ENCODE peak calls at places on chromosomes 13 and 19, in four cellular contexts. A is stimulated activated CD4-positive, alpha-beta T cell treated with anti-CD3 and anti-CD28 coated beads, Interleukin-15, amount 100 ng/mL, for 48 hours; L is NAMALWA; U is HT-29. J is an unnamed sample.

GRCh38 chr13:75135325-75135825 is 346.6 kb downstream of the TBC1D4 start:
- DNase-seq in A (no peak), L (no peak), U (no peak), J (no peak)

GRCh38 chr13:97241761-97242160 is 19.6 kb downstream of the MBNL2 start:
- DNase-seq in A (no peak), L (no peak), U (no peak), J (no peak)

GRCh38 chr19:45235485-45235884 is 9.7 kb downstream of the EXOC3L2 start:
- DNase-seq in A (no peak), L (no peak), U (no peak), J (no peak)

GRCh38 chr19:6736169-6736916 is 1.0 kb downstream of the GPR108 start:
- DNase-seq in A (peak; percentile 58), L (peak; percentile 81), U (peak; percentile 69), J (peak; percentile 67)

GRCh38 chr13:37136633-37137032 is 31.2 kb upstream of the CSNK1A1L start:
- DNase-seq in A (no peak), L (no peak), U (no peak), J (no peak)

GRCh38 chr19:28443361-28443760 is 769.6 kb downstream of the UQCRFS1 start:
- DNase-seq in A (no peak), L (no peak), U (no peak), J (no peak)

GRCh38 chr19:10427169-10427568 is 6.8 kb downstream of the PDE4A start:
- DNase-seq in A (no peak), L (no peak), U (no peak), J (no peak)

GRCh38 chr13:112809332-112810310 is 119.8 kb downstream of the ATP11A start:
- DNase-seq in A (no peak), L (no peak), U (no peak), J (no peak)

GRCh38 chr19:2016041-2016807 is 710 bp upstream of the BTBD2 start:
- DNase-seq in A (peak; percentile 64), L (peak; percentile 62), U (peak; percentile 29), J (peak; percentile 46)

GRCh38 chr19:29290853-29291252 is 77.9 kb upstream of the UQCRFS1 start:
- DNase-seq in A (no peak), L (peak; percentile 13), U (no peak), J (no peak)

GRCh38 chr13:20375871-20376270 is 143.8 kb upstream of the GJB6 start:
- DNase-seq in A (no peak), L (no peak), U (no peak), J (no peak)

GRCh38 chr19:54201172-54201701 is 579 bp downstream of the RPS9 start:
- DNase-seq in A (no peak), L (no peak), U (no peak), J (no peak)

GRCh38 chr19:7772752-7773291 is 9.8 kb downstream of the CLEC4M start:
- DNase-seq in A (peak; percentile 25), L (peak; percentile 41), U (peak; percentile 21), J (peak; percentile 68)

GRCh38 chr13:78241278-78241919 is 322.8 kb upstream of the EDNRB start:
- DNase-seq in A (peak; percentile 4), L (peak; percentile 73), U (peak; percentile 55), J (no peak)